ENCODE peak calls at places on chromosome 21, in four cellular contexts. P is substantia nigra, W is sigmoid colon, B is heart left ventricle. O is an unnamed sample.

GRCh38 chr21:41168391-41169257 is 664 bp downstream of the BACE2 start:
- DNase-seq in P (no peak), B (peak), W (peak), O (no peak)

GRCh38 chr21:26965567-26966359 is 1.1 kb downstream of the ADAMTS5 start:
- DNase-seq in P (no peak), B (peak), W (peak), O (no peak)

GRCh38 chr21:43940672-43941071 is 71.4 kb upstream of the TRAPPC10 start:
- DNase-seq in B (no peak), W (no peak), P (no peak), O (no peak)

GRCh38 chr21:19123053-19123452 is 719.5 kb upstream of the TMPRSS15 start:
- DNase-seq in P (no peak), B (no peak), W (no peak), O (no peak)

GRCh38 chr21:35849131-35849530 is 211.2 kb downstream of the SETD4 start:
- DNase-seq in B (no peak), P (no peak), W (no peak), O (no peak)

GRCh38 chr21:15164678-15165303 is 100.0 kb upstream of the NRIP1 start:
- DNase-seq in B (no peak), P (no peak), W (no peak), O (no peak)

GRCh38 chr21:46325073-46325912 is 1.3 kb downstream of the PCNT start:
- DNase-seq in B (peak), P (no peak), W (peak), O (peak)

GRCh38 chr21:31298618-31299269 is 45.3 kb downstream of the TIAM1 start:
- DNase-seq in P (no peak), B (no peak), W (no peak), O (no peak)

GRCh38 chr21:45420623-45421041 is 15.7 kb downstream of the COL18A1 start:
- DNase-seq in B (peak), W (peak), P (no peak), O (no peak)

GRCh38 chr21:37849703-37850102 is 66.6 kb downstream of the KCNJ6 start:
- DNase-seq in B (no peak), P (no peak), W (no peak), O (peak)

GRCh38 chr21:36753556-36753955 is 54.6 kb downstream of the SIM2 start:
- DNase-seq in W (no peak), P (no peak), B (no peak), O (peak)

GRCh38 chr21:44989538-44989888 is 49.7 kb downstream of the SLX9 start:
- DNase-seq in P (no peak), B (peak), W (peak), O (no peak)

GRCh38 chr21:45894107-45894810 is 87.3 kb upstream of the COL6A1 start:
- DNase-seq in B (peak), P (no peak), W (peak), O (no peak)

GRCh38 chr21:46126321-46127238 is 28.7 kb downstream of the COL6A2 start:
- DNase-seq in B (peak), W (peak), P (no peak), O (peak)

GRCh38 chr21:39556176-39556575 is 56.6 kb upstream of the B3GALT5 start:
- DNase-seq in B (no peak), P (no peak), W (no peak), O (no peak)

GRCh38 chr21:44273046-44273445 is 11.3 kb upstream of the DNMT3L start:
- DNase-seq in P (no peak), W (no peak), B (peak), O (no peak)

GRCh38 chr21:45152265-45152746 is 77.9 kb downstream of the ADARB1 start:
- DNase-seq in P (no peak), W (peak), B (peak), O (peak)

GRCh38 chr21:42574234-42575027 is 60.8 kb downstream of the SLC37A1 start:
- DNase-seq in W (peak), B (peak), P (no peak), O (peak)

GRCh38 chr21:36694041-36694515 is 4.8 kb upstream of the SIM2 start:
- DNase-seq in B (no peak), P (no peak), W (no peak), O (no peak)

GRCh38 chr21:37380349-37381323 is 14.1 kb downstream of the DYRK1A start:
- DNase-seq in B (no peak), W (no peak), P (no peak), O (no peak)

GRCh38 chr21:46121286-46122221 is 23.6 kb downstream of the COL6A2 start:
- DNase-seq in P (no peak), W (peak), B (peak), O (peak)

GRCh38 chr21:17051054-17051453 is 461.8 kb upstream of the CXADR start:
- DNase-seq in W (no peak), B (no peak), P (no peak), O (no peak)

GRCh38 chr21:35467536-35467935 is 418.4 kb upstream of the RUNX1 start:
- DNase-seq in W (no peak), B (no peak), P (no peak), O (no peak)

GRCh38 chr21:42063578-42064521 is 7.3 kb upstream of the UMODL1 start:
- DNase-seq in B (peak), W (no peak), P (no peak), O (no peak)

GRCh38 chr21:44874497-44875331 is 1.2 kb upstream of the PTTG1IP start:
- DNase-seq in W (peak), P (no peak), B (peak), O (peak)

GRCh38 chr21:32878654-32879053 is 107.1 kb upstream of the PAXBP1 start:
- DNase-seq in B (no peak), W (no peak), P (no peak), O (no peak)

GRCh38 chr21:34890724-34891609 is 158.1 kb downstream of the RUNX1 start:
- DNase-seq in P (no peak), B (peak), W (peak), O (peak)

GRCh38 chr21:33196956-33197374 is 32.8 kb upstream of the IFNAR2 start:
- DNase-seq in B (no peak), P (no peak), W (peak), O (peak)

O was measured in SJSA1.